ENCODE peak calls at places on chromosome 1, in nine cellular contexts. W is AML-193; A is effector memory CD4-positive, alpha-beta T cell; J is lower lobe of right lung; S is pancreas; V is left colon; Z is dermis blood vessel endothelial cell; U is LHCN-M2; F is GM20000. X is an unnamed sample.

GRCh38 chr1:200075938-200076546 is 48.5 kb downstream of the NR5A2 start:
- DNase-seq in J (no peak), F (no peak), W (no peak), A (no peak), U (peak), Z (peak), V (no peak), S (peak), X (no peak)

GRCh38 chr1:198641506-198641905 is 2.7 kb downstream of the PTPRC start:
- DNase-seq in S (no peak), Z (peak), W (peak), A (no peak), U (no peak), V (no peak), F (no peak), J (no peak), X (no peak)

GRCh38 chr1:89536555-89537393 is 12.1 kb downstream of the LRRC8B start:
- DNase-seq in Z (no peak), F (no peak), W (no peak), A (no peak), S (no peak), J (no peak), V (no peak), U (no peak), X (no peak)

GRCh38 chr1:92094595-92094994 is 14.4 kb downstream of the BTBD8 start:
- DNase-seq in J (no peak), U (no peak), W (no peak), A (no peak), S (no peak), Z (no peak), F (no peak), V (no peak), X (no peak)

GRCh38 chr1:223834660-223835263 is 11.0 kb downstream of the TP53BP2 start:
- DNase-seq in W (no peak), S (no peak), V (no peak), F (no peak), Z (peak), U (no peak), A (no peak), J (no peak), X (no peak)

GRCh38 chr1:90823686-90824085 is 106.6 kb upstream of the BARHL2 start:
- DNase-seq in A (no peak), J (no peak), S (no peak), Z (no peak), V (no peak), U (peak), W (no peak), F (no peak), X (no peak)

GRCh38 chr1:29120955-29121485 is 2.7 kb downstream of the TMEM200B start:
- DNase-seq in V (peak), J (peak), S (peak), Z (peak), U (no peak), W (no peak), F (peak), A (peak), X (no peak)

GRCh38 chr1:233883671-233884070 is 20.8 kb upstream of the SLC35F3 start:
- DNase-seq in W (no peak), F (no peak), Z (no peak), U (no peak), S (no peak), A (no peak), J (no peak), V (no peak), X (no peak)

GRCh38 chr1:45685308-45686080 is 839 bp downstream of the GPBP1L1 start:
- DNase-seq in V (peak), U (peak), W (no peak), A (no peak), Z (peak), F (no peak), J (no peak), S (no peak), X (no peak)

GRCh38 chr1:94634977-94635416 is 93.4 kb upstream of the F3 start:
- DNase-seq in J (no peak), A (no peak), Z (no peak), U (no peak), W (no peak), V (no peak), F (no peak), S (no peak), X (no peak)

GRCh38 chr1:227733309-227733705 is 1.8 kb downstream of the JMJD4 start:
- DNase-seq in F (no peak), J (no peak), S (no peak), A (no peak), V (peak), U (no peak), Z (no peak), W (no peak), X (no peak)

GRCh38 chr1:197781998-197782718 is 6.9 kb upstream of the DENND1B start:
- DNase-seq in F (no peak), W (no peak), Z (peak), S (no peak), U (peak), A (no peak), V (no peak), J (no peak), X (no peak)

GRCh38 chr1:98119793-98120192 is 199.0 kb upstream of the DPYD start:
- DNase-seq in J (no peak), W (no peak), V (no peak), U (peak), A (no peak), Z (peak), F (no peak), S (peak), X (no peak)

GRCh38 chr1:43315481-43315880 is 14.7 kb downstream of the TIE1 start:
- DNase-seq in S (no peak), J (no peak), Z (no peak), A (no peak), W (no peak), U (no peak), F (no peak), V (no peak), X (no peak)

GRCh38 chr1:46687095-46687659 is 15.5 kb downstream of the TEX38 start:
- DNase-seq in A (no peak), J (peak), S (peak), V (peak), W (peak), Z (peak), F (no peak), U (no peak), X (peak)

X was measured in GDM1.